ENCODE peak calls at places on chromosome 22, in six cellular contexts. W is left ventricle myocardium inferior; M is ascending aorta; D is fibroblast of lung; S is CD8-positive, alpha-beta T cell; Z is MM.1S. J is an unnamed sample. For H3K36me3, the result is how much of the 10 kb centered on the place peaks cover.

GRCh38 chr22:29938285-29938693 is 55.3 kb downstream of the MTMR3 start:
- DNase-seq in W (no peak), M (no peak), D (no peak), S (no peak), Z (no peak), J (no peak)

GRCh38 chr22:38802671-38803121 is 8.8 kb upstream of the DNAL4 start:
- DNase-seq in W (no peak), M (no peak), D (peak), S (no peak), Z (no peak), J (no peak)

GRCh38 chr22:19963863-19964642 is 22.4 kb upstream of the TXNRD2 start:
- DNase-seq in W (no peak), M (no peak), D (no peak), S (no peak), Z (no peak), J (no peak)

GRCh38 chr22:36757608-36758220 is 18.2 kb downstream of the IFT27 start:
- DNase-seq in W (peak), M (no peak), D (peak), S (peak), Z (peak), J (peak)

GRCh38 chr22:25987948-25988347 is 181.3 kb upstream of the SEZ6L start:
- DNase-seq in W (no peak), M (no peak), D (no peak), S (no peak), Z (no peak), J (no peak)

GRCh38 chr22:47837703-47838102 is 1075.3 kb downstream of the TBC1D22A start:
- DNase-seq in W (no peak), M (no peak), D (peak), S (no peak), Z (peak), J (no peak)

GRCh38 chr22:46070722-46071450 is 79.4 kb upstream of the PPARA start:
- DNase-seq in W (peak), M (peak), D (peak), S (no peak), Z (peak), J (peak)

GRCh38 chr22:36546092-36546804 is 17.3 kb upstream of the EIF3D start:
- DNase-seq in W (peak), M (no peak), D (peak), S (no peak), Z (peak), J (no peak)

GRCh38 chr22:24145446-24146189 is 35.7 kb upstream of the SUSD2 start:
- DNase-seq in W (no peak), M (no peak), D (no peak), S (no peak), Z (no peak), J (no peak)
- H3K4me3 ChIP-seq in W (no peak), M (no peak), D (no peak), S (no peak), Z (no peak), J (no peak)

GRCh38 chr22:23841292-23841691 is 2.5 kb upstream of the DERL3 start:
- DNase-seq in W (no peak), M (no peak), D (no peak), S (no peak), Z (no peak), J (no peak)
- H3K27ac ChIP-seq in W (no peak), M (no peak), D (no peak), S (no peak), Z (no peak), J (no peak)

GRCh38 chr22:17149073-17149815 is 9.8 kb downstream of the HDHD5 start:
- DNase-seq in W (no peak), M (no peak), D (no peak), S (no peak), Z (no peak), J (no peak)

GRCh38 chr22:17140826-17141771 is 18.0 kb downstream of the HDHD5 start:
- DNase-seq in W (no peak), M (no peak), D (no peak), S (no peak), Z (no peak), J (no peak)

GRCh38 chr22:17143826-17144225 is 15.3 kb downstream of the HDHD5 start:
- DNase-seq in W (no peak), M (no peak), D (no peak), S (no peak), Z (no peak), J (no peak)

GRCh38 chr22:17143101-17143500 is 16.0 kb downstream of the HDHD5 start:
- DNase-seq in W (no peak), M (no peak), D (no peak), S (no peak), Z (no peak), J (no peak)

DNA sequence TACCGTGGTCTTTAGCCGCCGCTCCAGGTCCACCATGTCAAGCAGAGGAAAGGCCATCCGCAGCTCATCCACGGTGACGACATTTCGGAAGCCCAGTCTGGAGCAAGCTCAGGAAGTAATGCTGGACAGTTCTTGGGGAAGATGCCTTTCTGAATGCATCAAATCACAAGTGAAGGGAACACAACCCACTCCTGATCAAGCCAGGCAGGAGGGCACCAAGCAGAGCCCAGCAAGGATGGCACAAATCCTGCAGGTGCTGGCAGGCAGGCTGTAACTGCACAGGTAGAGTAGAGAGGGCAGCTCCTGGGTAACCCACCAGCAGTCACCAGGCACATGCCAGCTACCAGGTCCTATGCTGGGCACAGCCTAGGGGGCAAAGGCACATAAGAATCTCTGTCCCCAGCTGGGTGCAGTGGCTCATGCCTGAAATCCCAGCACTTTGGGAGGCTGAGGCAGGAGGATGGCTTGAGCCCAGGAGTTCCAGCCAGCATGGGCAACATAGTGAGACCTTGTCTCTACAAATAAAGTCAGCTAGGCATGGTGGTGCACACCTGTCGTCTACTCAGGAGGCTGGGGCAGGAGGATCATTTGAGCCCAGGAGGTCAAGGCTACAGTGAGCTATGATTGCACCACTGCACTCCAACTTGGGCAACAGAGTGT is 13.9 kb downstream of the HDHD5 start:
- DNase-seq in W (no peak), M (no peak), D (no peak), S (no peak), Z (no peak), J (no peak)
- H3K36me3 ChIP-seq in W (half or more), M (half or more), D (under half), S (under half), Z (under half), J (under half)

DNA sequence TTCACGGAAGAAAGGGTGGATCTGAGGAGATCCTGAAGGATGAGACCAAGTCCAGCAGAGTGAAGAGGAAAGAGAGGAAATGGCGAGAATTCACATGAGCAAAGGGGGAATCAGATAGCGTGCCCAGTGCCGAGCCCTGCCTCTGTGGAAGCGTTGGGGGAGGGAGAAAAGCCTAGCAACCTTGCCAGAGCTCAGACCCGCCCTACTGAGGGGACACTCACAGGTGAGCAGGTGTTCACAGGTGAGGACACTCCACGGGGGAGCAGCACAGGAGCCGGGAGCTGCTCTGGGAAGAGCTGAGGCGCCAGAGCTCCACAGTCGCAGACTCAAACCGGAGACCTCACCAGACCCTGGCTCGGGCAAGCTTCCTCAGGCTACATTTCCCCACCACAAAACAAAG is 56.2 kb downstream of the MICAL3 start:
- DNase-seq in W (no peak), M (no peak), D (no peak), S (no peak), Z (no peak), J (no peak)
- H3K4me3 ChIP-seq in W (no peak), M (no peak), D (no peak), S (no peak), Z (no peak), J (no peak)

DNA sequence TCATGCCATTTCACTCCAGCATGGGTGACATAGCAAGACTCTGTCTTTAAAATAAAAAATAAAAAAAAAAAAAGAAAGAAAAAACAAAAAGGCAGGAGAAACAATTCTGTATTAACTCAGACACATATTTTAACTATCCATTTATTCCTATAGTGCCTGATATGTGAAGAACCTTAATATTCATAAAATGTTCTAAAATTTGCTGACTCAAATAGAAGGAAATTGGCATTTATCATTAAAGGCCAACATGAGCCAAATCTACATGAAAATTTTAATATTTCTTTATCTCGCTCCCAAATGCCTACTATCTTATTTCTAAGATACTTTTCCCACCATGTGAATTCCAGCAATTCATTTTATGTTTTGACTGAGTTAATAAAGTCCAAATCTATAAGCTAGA is 18.9 kb downstream of the PITPNB start:
- DNase-seq in W (no peak), M (no peak), D (no peak), S (no peak), Z (no peak), J (no peak)
- H3K27ac ChIP-seq in W (no peak), M (no peak), D (no peak), S (no peak), Z (no peak), J (no peak)

GRCh38 chr22:50287731-50288130 is 17.6 kb upstream of the MAPK11 start:
- DNase-seq in W (no peak), M (no peak), D (no peak), S (no peak), Z (no peak), J (no peak)
- H3K36me3 ChIP-seq in W (half or more), M (half or more), D (half or more), S (under half), Z (under half), J (under half)

GRCh38 chr22:31123292-31123602 is 481 bp downstream of the INPP5J start:
- DNase-seq in W (no peak), M (no peak), D (no peak), S (no peak), Z (no peak), J (no peak)
- H3K4me3 ChIP-seq in W (peak), M (peak), D (peak), S (no peak), Z (no peak), J (no peak)

GRCh38 chr22:41543854-41544670 is at the start of gene POLR3H:
- DNase-seq in W (peak), M (peak), D (peak), S (peak), Z (peak), J (peak)
- H3K27ac ChIP-seq in W (peak), M (peak), D (peak), S (peak), Z (peak), J (peak)

J was measured in CD4-positive, alpha-beta memory T cell.